ENCODE peak calls at places on chromosomes 6 and 20, in six cellular contexts. G, J, K, L, Z and O are unnamed samples.

GRCh38 chr20:49964964-49965780 is 17.6 kb upstream of the SNAI1 start:
- DNase-seq in G (no peak), J (no peak), K (no peak), L (no peak), Z (no peak), O (no peak)

GRCh38 chr20:22584922-22585785 is 782 bp upstream of the FOXA2 start:
- DNase-seq in G (no peak), J (no peak), K (no peak), L (no peak), Z (no peak), O (no peak)

GRCh38 chr6:170046786-170047626 is 243.9 kb downstream of the DLL1 start:
- DNase-seq in G (no peak), J (peak; percentile 33), K (no peak), L (no peak), Z (no peak), O (no peak)

GRCh38 chr6:6771964-6772363 is 183.4 kb downstream of the LY86 start:
- DNase-seq in G (no peak), J (no peak), K (no peak), L (no peak), Z (no peak), O (no peak)

GRCh38 chr20:11459090-11459877 is 458.4 kb upstream of the BTBD3 start:
- DNase-seq in G (no peak), J (no peak), K (peak; percentile 11), L (no peak), Z (no peak), O (no peak)

GRCh38 chr6:135145509-135145865 is 35.6 kb upstream of the MYB start:
- DNase-seq in G (no peak), J (no peak), K (no peak), L (no peak), Z (no peak), O (no peak)

GRCh38 chr20:48858075-48858790 is 30.4 kb upstream of the PREX1 start:
- DNase-seq in G (no peak), J (no peak), K (no peak), L (no peak), Z (no peak), O (peak; percentile 15)

GRCh38 chr20:6269163-6269873 is 146.5 kb upstream of the FERMT1 start:
- DNase-seq in G (no peak), J (no peak), K (no peak), L (no peak), Z (no peak), O (no peak)

GRCh38 chr6:126107475-126108121 is 121.3 kb downstream of the TRMT11 start:
- DNase-seq in G (no peak), J (no peak), K (no peak), L (no peak), Z (no peak), O (no peak)

GRCh38 chr6:139290787-139291294 is 957 bp downstream of the TXLNB start:
- DNase-seq in G (no peak), J (no peak), K (peak; percentile 74), L (no peak), Z (no peak), O (no peak)

GRCh38 chr20:63639093-63639860 is 12.4 kb upstream of the GMEB2 start:
- DNase-seq in G (no peak), J (no peak), K (peak; percentile 27), L (no peak), Z (peak; percentile 76), O (no peak)

GRCh38 chr6:138504764-138505689 is 5.7 kb upstream of the NHSL1 start:
- DNase-seq in G (no peak), J (no peak), K (no peak), L (no peak), Z (no peak), O (no peak)

GRCh38 chr6:27592107-27592480 is 119.2 kb upstream of the ZNF184 start:
- DNase-seq in G (no peak), J (no peak), K (no peak), L (no peak), Z (no peak), O (no peak)